ENCODE peak calls at places on chromosomes 4 and X, in five cellular contexts. E, A, Q, Z and G are unnamed samples.

GRCh38 chrX:40260123-40260751 is 162.5 kb upstream of the BCOR start:
- DNase-seq in E (no peak), A (no peak), Q (no peak), Z (no peak), G (peak; percentile 61)

GRCh38 chrX:25156323-25156722 is 140.6 kb upstream of the ARX start:
- DNase-seq in E (no peak), A (no peak), Q (no peak), Z (no peak), G (no peak)

GRCh38 chrX:122866527-122866926 is 317.6 kb upstream of the GRIA3 start:
- DNase-seq in E (no peak), A (no peak), Q (no peak), Z (no peak), G (peak; percentile 5)

GRCh38 chr4:100823066-100823992 is 305.5 kb upstream of the EMCN start:
- DNase-seq in E (no peak), A (no peak), Q (no peak), Z (no peak), G (no peak)

GRCh38 chr4:175622887-175623286 is 189.2 kb downstream of the GPM6A start:
- DNase-seq in E (no peak), A (no peak), Q (no peak), Z (no peak), G (no peak)

GRCh38 chr4:128579454-128579853 is 230.0 kb upstream of the JADE1 start:
- DNase-seq in E (no peak), A (no peak), Q (no peak), Z (no peak), G (no peak)

GRCh38 chr4:172950990-172951389 is 217.6 kb upstream of the GALNT7 start:
- DNase-seq in E (no peak), A (no peak), Q (no peak), Z (no peak), G (no peak)

GRCh38 chrX:78595901-78596502 is 63.1 kb downstream of the RTL3 start:
- DNase-seq in E (no peak), A (no peak), Q (no peak), Z (no peak), G (peak; percentile 54)

GRCh38 chrX:3690140-3690539 is 23.3 kb downstream of the PRKX start:
- DNase-seq in E (no peak), A (no peak), Q (no peak), Z (no peak), G (no peak)

GRCh38 chrX:23959781-23960180 is 52.0 kb downstream of the CXorf58 start:
- DNase-seq in E (no peak), A (no peak), Q (no peak), Z (no peak), G (peak; percentile 93)

GRCh38 chr4:159273126-159273438 is 170.2 kb downstream of the RAPGEF2 start:
- DNase-seq in E (peak; percentile 26), A (no peak), Q (no peak), Z (no peak), G (no peak)

GRCh38 chrX:45324941-45325340 is 124.3 kb upstream of the DIPK2B start:
- DNase-seq in E (no peak), A (no peak), Q (no peak), Z (no peak), G (no peak)

GRCh38 chrX:119655125-119655524 is 37.8 kb downstream of the SEPTIN6 start:
- DNase-seq in E (peak; percentile 46), A (peak; percentile 54), Q (no peak), Z (no peak), G (peak; percentile 29)

GRCh38 chr4:151527699-151528098 is 118.7 kb downstream of the FHIP1A start:
- DNase-seq in E (no peak), A (no peak), Q (no peak), Z (no peak), G (no peak)

GRCh38 chr4:178414881-178415446 is 972.7 kb upstream of the AGA start:
- DNase-seq in E (no peak), A (no peak), Q (no peak), Z (no peak), G (no peak)

GRCh38 chrX:107716045-107716684 is 59.4 kb downstream of the TSC22D3 start:
- DNase-seq in E (no peak), A (no peak), Q (no peak), Z (no peak), G (peak; percentile 42)

GRCh38 chr4:78989697-78990270 is 50.5 kb upstream of the PAQR3 start:
- DNase-seq in E (no peak), A (no peak), Q (no peak), Z (no peak), G (no peak)

GRCh38 chr4:80336582-80336981 is 1.1 kb downstream of the CFAP299 start:
- DNase-seq in E (no peak), A (peak; percentile 39), Q (no peak), Z (peak; percentile 42), G (peak; percentile 42)

GRCh38 chr4:19379318-19379717 is 872.4 kb upstream of the SLIT2 start:
- DNase-seq in E (no peak), A (no peak), Q (no peak), Z (no peak), G (no peak)

GRCh38 chr4:126124817-126125216 is 810.1 kb downstream of the FAT4 start:
- DNase-seq in E (no peak), A (no peak), Q (no peak), Z (no peak), G (no peak)

GRCh38 chr4:11313157-11313943 is 115.3 kb downstream of the HS3ST1 start:
- DNase-seq in E (no peak), A (no peak), Q (no peak), Z (no peak), G (no peak)

GRCh38 chr4:46387956-46388355 is 2.0 kb downstream of the GABRA2 start:
- DNase-seq in E (no peak), A (no peak), Q (no peak), Z (no peak), G (no peak)

GRCh38 chr4:124933521-124933920 is 221.0 kb upstream of the ANKRD50 start:
- DNase-seq in E (no peak), A (no peak), Q (no peak), Z (no peak), G (no peak)

GRCh38 chrX:81240701-81241100 is 38.8 kb downstream of the SH3BGRL start:
- DNase-seq in E (no peak), A (no peak), Q (no peak), Z (no peak), G (no peak)

GRCh38 chr4:79141530-79141929 is 184.3 kb downstream of the NAA11 start:
- DNase-seq in E (no peak), A (no peak), Q (no peak), Z (no peak), G (peak; percentile 41)

GRCh38 chr4:68180858-68181531 is 51.3 kb upstream of the TMPRSS11F start:
- DNase-seq in E (no peak), A (no peak), Q (no peak), Z (no peak), G (no peak)
- TF ChIP-seq CTCF in E (no peak), A (no peak), Q (no peak), Z (no peak), G (no peak)

DNA sequence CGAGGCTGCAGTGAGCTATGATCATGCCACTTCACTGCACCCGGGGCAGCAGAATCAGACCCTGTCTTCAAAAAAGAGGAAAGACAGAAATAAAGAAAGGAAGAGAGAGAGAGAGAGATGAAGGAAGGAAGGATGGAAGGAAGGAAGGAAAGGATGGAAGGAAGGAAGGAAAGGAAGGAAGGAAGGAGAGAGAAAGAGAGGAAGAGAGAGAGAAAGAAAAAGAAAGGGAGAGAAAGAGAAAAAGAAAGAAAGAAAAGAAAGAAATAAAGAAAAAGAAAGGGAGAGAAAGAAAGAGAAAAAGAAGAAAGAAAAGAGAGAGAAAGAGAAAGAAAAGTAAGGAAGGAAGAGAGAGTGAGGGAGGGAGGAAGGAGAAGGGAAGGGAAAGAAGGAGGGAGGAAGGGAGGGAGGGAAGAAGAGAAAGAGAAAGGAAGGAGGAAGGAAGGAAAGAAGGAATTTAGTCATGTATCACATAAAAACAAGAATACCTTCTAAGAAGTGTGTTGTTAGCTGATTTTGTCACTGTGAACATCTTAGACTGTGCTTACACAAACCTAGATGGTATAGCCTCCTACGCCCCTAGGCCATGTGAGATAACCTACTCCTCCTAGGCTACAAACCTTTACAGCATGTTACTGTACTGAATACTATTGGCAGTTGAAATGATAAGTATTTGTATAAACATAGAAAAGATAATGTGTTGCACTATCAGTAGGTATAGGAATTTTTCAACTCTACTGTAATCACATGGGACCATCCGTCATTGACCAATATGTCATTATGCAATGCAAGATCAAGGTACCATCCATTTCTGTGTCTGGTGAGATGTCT is 17.4 kb upstream of the AFF1 start:
- DNase-seq in E (no peak), A (no peak), Q (no peak), Z (no peak), G (no peak)
- TF ChIP-seq POLR2A in E (no peak), A (no peak), Q (no peak), Z (no peak), G (no peak)

GRCh38 chrX:154019061-154019621 is 561 bp downstream of the IRAK1 start:
- DNase-seq in E (no peak), A (peak; percentile 56), Q (no peak), Z (no peak), G (peak; percentile 40)

GRCh38 chrX:154019633-154020499 is at the start of gene IRAK1:
- DNase-seq in E (no peak), A (peak; percentile 86), Q (peak; percentile 80), Z (peak; percentile 54), G (peak; percentile 77)

GRCh38 chrX:154016366-154017076 is 3.2 kb downstream of the IRAK1 start:
- DNase-seq in E (no peak), A (no peak), Q (no peak), Z (no peak), G (no peak)

GRCh38 chrX:154018518-154019060 is 1.1 kb downstream of the IRAK1 start:
- DNase-seq in E (no peak), A (peak; percentile 25), Q (no peak), Z (no peak), G (peak; percentile 25)

DNA sequence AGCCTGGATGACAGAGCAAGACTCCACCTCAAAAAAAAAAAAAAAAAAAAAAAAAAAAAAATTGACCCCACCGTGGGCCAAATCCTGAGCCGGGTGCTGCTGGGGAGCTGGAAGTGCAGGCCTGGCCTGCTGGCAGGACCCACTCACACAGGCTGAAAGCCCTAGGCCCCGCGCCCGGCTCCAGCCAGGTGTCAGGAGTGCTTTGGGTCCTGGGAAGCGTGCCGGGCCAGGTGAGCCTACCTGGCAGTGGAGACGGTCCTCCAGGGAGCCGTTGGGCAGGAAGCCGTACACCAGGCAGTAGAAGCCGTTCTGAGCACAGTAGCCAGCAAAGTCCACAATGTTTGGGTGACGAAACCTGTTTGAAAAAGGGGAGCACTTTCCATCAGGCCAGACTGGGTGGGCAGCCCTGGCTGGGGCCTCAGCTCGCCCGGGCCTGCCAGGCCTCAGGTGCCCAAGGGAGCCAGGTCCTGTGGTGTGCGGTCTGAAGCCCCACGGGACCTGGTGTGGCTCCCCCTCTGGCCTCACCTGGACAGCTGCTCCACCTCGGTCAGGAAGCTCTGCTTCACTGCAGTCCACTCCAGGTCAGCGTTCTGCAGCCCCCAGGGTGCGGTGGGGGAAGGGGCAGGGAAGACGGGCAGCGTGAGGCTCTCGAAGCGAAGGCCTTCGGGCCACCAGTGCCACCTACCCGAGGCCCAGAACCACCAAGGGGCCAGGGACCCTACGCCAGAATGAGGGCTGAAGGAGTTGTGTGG is 1.8 kb downstream of the IRAK1 start:
- DNase-seq in E (no peak), A (no peak), Q (no peak), Z (no peak), G (no peak)
- H3K4me3 ChIP-seq in E (no peak overlapping the region), A (peak overlapping the region; percentile 81), Q (peak overlapping the region; percentile 61), Z (no peak overlapping the region), G (peak overlapping the region; percentile 85)

GRCh38 chr4:14387647-14388046 is 614.6 kb upstream of the CPEB2 start:
- DNase-seq in E (no peak), A (no peak), Q (no peak), Z (no peak), G (no peak)

GRCh38 chr4:14384824-14385223 is 617.5 kb upstream of the CPEB2 start:
- DNase-seq in E (no peak), A (no peak), Q (no peak), Z (no peak), G (no peak)

GRCh38 chr4:14383652-14384051 is 618.6 kb upstream of the CPEB2 start:
- DNase-seq in E (no peak), A (no peak), Q (no peak), Z (no peak), G (no peak)

GRCh38 chr4:14386196-14386595 is 616.1 kb upstream of the CPEB2 start:
- DNase-seq in E (no peak), A (no peak), Q (no peak), Z (no peak), G (no peak)
- TF ChIP-seq CTCF in E (no peak), A (no peak), Q (no peak), Z (peak; percentile 16), G (no peak)